ENCODE peak calls at places on chromosome 19, in five cellular contexts. One of them, this sample, is unnamed. For H3K4me1, the result is how much of the 10 kb centered on the place peaks cover.

GRCh38 chr19:58450836-58451357 is 525 bp upstream of the ZNF324B start:
- DNase-seq in tibial artery: no peak
- DNase-seq in naive thymus-derived CD4-positive, alpha-beta T cell: no peak
- DNase-seq in fibroblast of lung: no peak
- DNase-seq in ascending aorta: no peak
- DNase-seq in this sample: peak

GRCh38 chr19:20503536-20503935 is 62.0 kb downstream of the ZNF737 start:
- DNase-seq in ascending aorta: no peak
- DNase-seq in naive thymus-derived CD4-positive, alpha-beta T cell: no peak
- DNase-seq in tibial artery: no peak
- DNase-seq in fibroblast of lung: peak
- DNase-seq in this sample: peak

GRCh38 chr19:36013280-36014028 is 559 bp downstream of the ALKBH6 start:
- DNase-seq in naive thymus-derived CD4-positive, alpha-beta T cell: no peak
- DNase-seq in tibial artery: no peak
- DNase-seq in fibroblast of lung: no peak
- DNase-seq in ascending aorta: no peak
- DNase-seq in this sample: peak

GRCh38 chr19:54795763-54796162 is 7.6 kb upstream of the KIR2DL4 start:
- DNase-seq in fibroblast of lung: no peak
- DNase-seq in ascending aorta: no peak
- DNase-seq in naive thymus-derived CD4-positive, alpha-beta T cell: no peak
- DNase-seq in tibial artery: no peak
- DNase-seq in this sample: no peak

GRCh38 chr19:46746281-46746965 is at the start of gene STRN4:
- DNase-seq in naive thymus-derived CD4-positive, alpha-beta T cell: peak
- DNase-seq in ascending aorta: no peak
- DNase-seq in fibroblast of lung: peak
- DNase-seq in tibial artery: no peak
- DNase-seq in this sample: peak

GRCh38 chr19:10760268-10760944 is 42.5 kb downstream of the DNM2 start:
- DNase-seq in naive thymus-derived CD4-positive, alpha-beta T cell: no peak
- DNase-seq in fibroblast of lung: peak
- DNase-seq in tibial artery: no peak
- DNase-seq in ascending aorta: no peak
- DNase-seq in this sample: no peak

GRCh38 chr19:8302357-8302691 is 5.8 kb downstream of the CD320 start:
- DNase-seq in ascending aorta: peak
- DNase-seq in tibial artery: peak
- DNase-seq in fibroblast of lung: no peak
- DNase-seq in naive thymus-derived CD4-positive, alpha-beta T cell: no peak
- DNase-seq in this sample: no peak

GRCh38 chr19:53123400-53123799 is 9.3 kb downstream of the ZNF415 start:
- DNase-seq in tibial artery: no peak
- DNase-seq in naive thymus-derived CD4-positive, alpha-beta T cell: no peak
- DNase-seq in ascending aorta: no peak
- DNase-seq in fibroblast of lung: no peak
- DNase-seq in this sample: no peak

GRCh38 chr19:46839752-46840151 is 10.9 kb downstream of the AP2S1 start:
- DNase-seq in ascending aorta: no peak
- DNase-seq in naive thymus-derived CD4-positive, alpha-beta T cell: no peak
- DNase-seq in fibroblast of lung: no peak
- DNase-seq in tibial artery: no peak
- DNase-seq in this sample: no peak

GRCh38 chr19:10209305-10209704 is 14.6 kb upstream of the DNMT1 start:
- DNase-seq in tibial artery: no peak
- DNase-seq in fibroblast of lung: peak
- DNase-seq in ascending aorta: no peak
- DNase-seq in naive thymus-derived CD4-positive, alpha-beta T cell: no peak
- DNase-seq in this sample: no peak

GRCh38 chr19:34269968-34270621 is 15.7 kb downstream of the GARRE1 start:
- DNase-seq in ascending aorta: peak
- DNase-seq in fibroblast of lung: peak
- DNase-seq in naive thymus-derived CD4-positive, alpha-beta T cell: peak
- DNase-seq in tibial artery: peak
- DNase-seq in this sample: peak

GRCh38 chr19:30206187-30206586 is 166.0 kb upstream of the ZNF536 start:
- DNase-seq in ascending aorta: no peak
- DNase-seq in fibroblast of lung: no peak
- DNase-seq in tibial artery: no peak
- DNase-seq in naive thymus-derived CD4-positive, alpha-beta T cell: no peak
- DNase-seq in this sample: no peak

GRCh38 chr19:52221831-52222375 is 32.1 kb downstream of the PPP2R1A start:
- DNase-seq in naive thymus-derived CD4-positive, alpha-beta T cell: no peak
- DNase-seq in fibroblast of lung: no peak
- DNase-seq in ascending aorta: peak
- DNase-seq in tibial artery: peak
- DNase-seq in this sample: no peak

GRCh38 chr19:54133312-54133956 is 4.1 kb upstream of the CNOT3 start:
- DNase-seq in tibial artery: no peak
- DNase-seq in naive thymus-derived CD4-positive, alpha-beta T cell: no peak
- DNase-seq in fibroblast of lung: peak
- DNase-seq in ascending aorta: no peak
- DNase-seq in this sample: no peak

GRCh38 chr19:43675269-43675879 is 5.4 kb upstream of the PLAUR start:
- DNase-seq in fibroblast of lung: peak
- DNase-seq in ascending aorta: no peak
- DNase-seq in tibial artery: no peak
- DNase-seq in naive thymus-derived CD4-positive, alpha-beta T cell: no peak
- DNase-seq in this sample: no peak
- H3K4me3 ChIP-seq in fibroblast of lung: no peak
- H3K4me3 ChIP-seq in ascending aorta: no peak
- H3K4me3 ChIP-seq in tibial artery: no peak
- H3K4me3 ChIP-seq in naive thymus-derived CD4-positive, alpha-beta T cell: no peak
- H3K4me3 ChIP-seq in this sample: no peak

GRCh38 chr19:4396949-4397783 is 3.2 kb downstream of the SH3GL1 start:
- DNase-seq in ascending aorta: no peak
- DNase-seq in tibial artery: no peak
- DNase-seq in naive thymus-derived CD4-positive, alpha-beta T cell: no peak
- DNase-seq in fibroblast of lung: no peak
- DNase-seq in this sample: peak
- H3K4me1 ChIP-seq in ascending aorta: under half
- H3K4me1 ChIP-seq in tibial artery: half or more
- H3K4me1 ChIP-seq in naive thymus-derived CD4-positive, alpha-beta T cell: under half
- H3K4me1 ChIP-seq in fibroblast of lung: under half
- H3K4me1 ChIP-seq in this sample: under half

GRCh38 chr19:45600340-45600885 is 1.6 kb downstream of the GPR4 start:
- DNase-seq in fibroblast of lung: no peak
- DNase-seq in ascending aorta: no peak
- DNase-seq in tibial artery: no peak
- DNase-seq in naive thymus-derived CD4-positive, alpha-beta T cell: no peak
- DNase-seq in this sample: no peak

GRCh38 chr19:45597425-45598111 is 4.4 kb downstream of the GPR4 start:
- DNase-seq in tibial artery: no peak
- DNase-seq in ascending aorta: no peak
- DNase-seq in naive thymus-derived CD4-positive, alpha-beta T cell: no peak
- DNase-seq in fibroblast of lung: no peak
- DNase-seq in this sample: no peak

GRCh38 chr19:45595814-45596213 is 6.2 kb downstream of the GPR4 start:
- DNase-seq in fibroblast of lung: no peak
- DNase-seq in ascending aorta: no peak
- DNase-seq in naive thymus-derived CD4-positive, alpha-beta T cell: no peak
- DNase-seq in tibial artery: no peak
- DNase-seq in this sample: no peak

GRCh38 chr19:45599286-45599685 is 2.7 kb downstream of the GPR4 start:
- DNase-seq in ascending aorta: no peak
- DNase-seq in naive thymus-derived CD4-positive, alpha-beta T cell: no peak
- DNase-seq in fibroblast of lung: no peak
- DNase-seq in tibial artery: no peak
- DNase-seq in this sample: no peak

DNA sequence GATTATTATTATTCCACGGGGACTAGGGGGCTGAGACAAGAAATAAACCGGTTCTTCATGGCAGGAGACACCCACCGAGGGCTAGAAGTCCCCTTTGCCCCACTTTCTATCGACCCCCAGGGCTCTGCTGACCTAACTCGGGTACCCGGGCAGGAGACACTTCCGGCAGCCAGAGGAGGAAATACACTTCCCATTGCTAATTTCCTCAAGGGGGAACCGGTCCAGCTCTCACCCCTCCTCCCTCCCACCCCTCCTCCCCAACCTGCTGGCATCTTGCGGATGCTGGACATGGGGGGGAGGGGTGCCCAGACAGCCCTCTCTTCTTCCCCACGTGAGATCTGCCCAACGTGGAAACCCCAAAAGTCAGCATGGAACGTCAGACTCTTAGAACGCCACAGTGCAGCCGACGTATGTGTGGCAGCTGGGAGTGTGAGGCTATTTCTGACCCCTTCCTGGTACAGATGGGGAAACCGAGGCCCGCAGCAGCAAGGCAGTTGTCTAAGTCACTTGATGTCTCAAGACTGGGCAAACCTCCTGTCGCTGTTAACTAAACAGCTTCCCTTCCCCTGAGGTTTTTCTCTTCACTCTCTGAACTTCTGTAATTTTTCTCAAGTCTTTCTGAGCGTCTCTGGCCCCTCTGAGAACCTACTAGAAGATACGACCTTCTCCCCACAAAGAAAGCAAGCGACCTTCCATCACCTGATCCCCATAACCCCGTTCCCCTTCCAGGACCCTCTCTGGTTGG is 3.6 kb downstream of the GPR4 start:
- DNase-seq in naive thymus-derived CD4-positive, alpha-beta T cell: no peak
- DNase-seq in tibial artery: no peak
- DNase-seq in ascending aorta: no peak
- DNase-seq in fibroblast of lung: no peak
- DNase-seq in this sample: no peak
- H3K27ac ChIP-seq in naive thymus-derived CD4-positive, alpha-beta T cell: no peak
- H3K27ac ChIP-seq in tibial artery: no peak
- H3K27ac ChIP-seq in ascending aorta: peak
- H3K27ac ChIP-seq in fibroblast of lung: no peak
- H3K27ac ChIP-seq in this sample: peak

DNA sequence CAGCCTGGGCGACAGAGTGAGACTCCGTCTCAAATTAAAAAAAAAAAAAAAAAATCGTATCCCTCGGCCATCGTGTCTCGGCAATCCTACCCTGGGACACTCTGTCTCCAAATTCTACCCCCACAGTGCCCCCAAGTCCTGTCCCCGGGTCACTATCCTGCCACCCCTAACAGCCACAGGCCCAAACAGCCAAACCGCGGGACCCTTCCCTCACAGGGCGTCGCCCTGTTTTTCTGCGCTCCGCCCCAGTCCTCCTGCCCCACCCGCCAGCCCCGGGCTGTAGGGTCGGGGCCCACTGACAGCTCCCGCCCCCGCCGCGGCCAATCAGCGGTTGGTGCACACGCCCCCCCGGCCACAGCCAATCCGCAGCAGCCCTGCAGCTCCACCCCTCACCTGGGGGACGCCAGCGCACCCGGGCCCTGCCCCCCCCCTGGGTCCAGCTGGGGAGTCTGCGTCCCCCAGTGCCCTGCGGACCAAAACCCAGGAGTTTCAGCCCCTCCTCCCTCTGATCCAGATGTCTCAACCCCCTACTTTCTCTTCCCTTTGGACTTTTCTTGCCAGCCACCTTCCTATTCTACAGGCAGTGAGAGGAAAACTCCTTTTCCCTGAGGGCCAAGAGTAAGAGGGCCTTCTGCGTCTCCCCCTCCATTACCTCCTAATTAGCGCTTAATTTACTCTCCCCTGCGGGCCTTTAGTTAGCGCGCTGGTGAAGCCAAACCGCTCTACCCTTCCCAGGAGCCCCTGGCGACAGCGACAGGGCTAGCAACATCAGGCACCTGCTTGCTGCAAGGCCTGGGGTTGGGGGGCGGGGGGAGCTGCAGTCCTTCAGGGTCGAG is 1.5 kb upstream of the BCAT2 start:
- DNase-seq in tibial artery: peak
- DNase-seq in ascending aorta: peak
- DNase-seq in fibroblast of lung: peak
- DNase-seq in naive thymus-derived CD4-positive, alpha-beta T cell: peak
- DNase-seq in this sample: peak
- H3K4me3 ChIP-seq in tibial artery: peak
- H3K4me3 ChIP-seq in ascending aorta: peak
- H3K4me3 ChIP-seq in fibroblast of lung: peak
- H3K4me3 ChIP-seq in naive thymus-derived CD4-positive, alpha-beta T cell: no peak
- H3K4me3 ChIP-seq in this sample: no peak

GRCh38 chr19:42253245-42254082 is 1.5 kb downstream of the ERF start:
- DNase-seq in tibial artery: peak
- DNase-seq in naive thymus-derived CD4-positive, alpha-beta T cell: peak
- DNase-seq in ascending aorta: peak
- DNase-seq in fibroblast of lung: peak
- DNase-seq in this sample: peak

GRCh38 chr19:42251572-42251990 is 3.3 kb downstream of the ERF start:
- DNase-seq in fibroblast of lung: no peak
- DNase-seq in tibial artery: no peak
- DNase-seq in ascending aorta: no peak
- DNase-seq in naive thymus-derived CD4-positive, alpha-beta T cell: no peak
- DNase-seq in this sample: no peak

GRCh38 chr19:42250666-42251531 is 4.0 kb downstream of the ERF start:
- DNase-seq in naive thymus-derived CD4-positive, alpha-beta T cell: no peak
- DNase-seq in fibroblast of lung: peak
- DNase-seq in tibial artery: peak
- DNase-seq in ascending aorta: no peak
- DNase-seq in this sample: no peak

GRCh38 chr19:42254083-42254849 is 662 bp downstream of the ERF start:
- DNase-seq in fibroblast of lung: peak
- DNase-seq in ascending aorta: peak
- DNase-seq in naive thymus-derived CD4-positive, alpha-beta T cell: peak
- DNase-seq in tibial artery: peak
- DNase-seq in this sample: peak

DNA sequence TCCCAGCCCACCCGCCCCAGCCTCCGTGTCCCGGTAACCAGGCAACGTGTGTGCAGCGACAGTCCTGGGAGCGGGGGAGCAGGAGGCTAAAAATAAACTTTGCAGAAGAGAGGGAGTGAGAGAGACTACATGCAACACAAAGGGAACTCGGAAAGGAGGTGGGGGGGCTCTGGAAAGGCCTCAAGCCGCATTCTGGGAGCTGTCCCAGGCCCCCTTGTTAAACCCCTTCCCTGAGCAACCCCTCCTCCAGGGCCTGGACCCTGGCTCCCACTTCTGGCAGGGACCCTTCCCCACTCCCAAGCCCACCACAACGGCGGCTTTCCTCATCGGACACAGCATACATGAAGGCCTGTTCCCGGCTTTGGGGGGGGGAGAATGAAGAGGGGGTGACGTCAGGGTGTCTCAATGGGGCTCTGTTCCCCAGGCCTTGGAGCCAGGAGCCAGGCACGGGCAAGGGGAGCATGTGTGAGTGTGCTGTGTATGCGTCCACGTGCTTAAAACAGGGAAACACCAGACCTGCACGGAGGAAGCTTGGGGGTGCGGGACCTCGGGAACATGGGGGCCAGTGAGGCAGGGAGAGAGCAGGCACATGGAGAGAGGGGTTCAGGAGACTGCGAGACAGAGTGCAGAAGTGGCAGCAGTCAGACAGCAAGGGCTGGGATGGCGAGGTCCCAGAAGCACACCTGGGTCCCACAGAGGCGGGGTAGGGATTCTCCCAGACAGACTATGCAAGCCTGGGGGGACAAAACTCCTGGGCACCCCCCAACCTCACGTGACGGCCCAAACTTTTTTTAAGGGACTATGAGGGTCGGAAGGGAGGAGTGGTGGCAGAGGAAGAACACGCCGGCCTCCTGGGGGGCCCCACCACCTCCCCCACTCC is 2.3 kb downstream of the ERF start:
- DNase-seq in fibroblast of lung: peak
- DNase-seq in ascending aorta: peak
- DNase-seq in tibial artery: peak
- DNase-seq in naive thymus-derived CD4-positive, alpha-beta T cell: no peak
- DNase-seq in this sample: peak
- H3K4me1 ChIP-seq in fibroblast of lung: under half
- H3K4me1 ChIP-seq in ascending aorta: under half
- H3K4me1 ChIP-seq in tibial artery: under half
- H3K4me1 ChIP-seq in naive thymus-derived CD4-positive, alpha-beta T cell: under half
- H3K4me1 ChIP-seq in this sample: under half

This sample was measured in thyroid gland.